ENCODE peak calls at places on chromosomes 7 and 10, in six cellular contexts. A is HepG2, Y is GM12892, E is K562, S is H1, U is GM12878. L is an unnamed sample.
A peak's percentile ranks its signal among the peaks of the same experiment; 100 is the strongest.

GRCh38 chr7:51224811-51225581 is 91.6 kb downstream of the COBL start:
- DNase-seq in A (peak; percentile 31), Y (no peak), E (no peak), S (peak; percentile 31), U (no peak), L (no peak)

GRCh38 chr7:46776790-46777189 is 805.1 kb downstream of the TNS3 start:
- DNase-seq in A (no peak), Y (no peak), E (no peak), S (no peak), U (no peak), L (no peak)

GRCh38 chr10:3526721-3527120 is 258.3 kb downstream of the KLF6 start:
- DNase-seq in A (no peak), Y (no peak), E (no peak), S (no peak), U (no peak), L (no peak)

GRCh38 chr7:134364619-134365037 is 47.9 kb upstream of the SLC35B4 start:
- DNase-seq in A (peak; percentile 59), Y (no peak), E (no peak), S (no peak), U (no peak), L (no peak)

GRCh38 chr10:51308096-51308495 is 233.8 kb downstream of the PRKG1 start:
- DNase-seq in A (no peak), Y (no peak), E (no peak), S (no peak), U (no peak), L (no peak)

GRCh38 chr10:73774637-73775036 is 7.2 kb upstream of the CHCHD1 start:
- DNase-seq in A (peak; percentile 18), Y (no peak), E (peak; percentile 53), S (no peak), U (no peak), L (no peak)

GRCh38 chr7:95262875-95263274 is 61.5 kb downstream of the PON1 start:
- DNase-seq in A (no peak), Y (no peak), E (no peak), S (no peak), U (no peak), L (no peak)

GRCh38 chr7:135385209-135385608 is 124.7 kb downstream of the CNOT4 start:
- DNase-seq in A (no peak), Y (no peak), E (no peak), S (no peak), U (no peak), L (no peak)

GRCh38 chr10:33413093-33413442 is 78.6 kb upstream of the NRP1 start:
- DNase-seq in A (no peak), Y (no peak), E (no peak), S (no peak), U (no peak), L (no peak)

GRCh38 chr10:86362129-86362527 is 4.5 kb downstream of the GRID1 start:
- DNase-seq in A (no peak), Y (no peak), E (no peak), S (no peak), U (no peak), L (no peak)

GRCh38 chr10:89213191-89213808 is 6.2 kb upstream of the CH25H start:
- DNase-seq in A (peak; percentile 13), Y (no peak), E (peak; percentile 26), S (no peak), U (no peak), L (no peak)

GRCh38 chr7:105256621-105257283 is 132.0 kb downstream of the SRPK2 start:
- DNase-seq in A (no peak), Y (no peak), E (no peak), S (no peak), U (no peak), L (no peak)

GRCh38 chr7:9029671-9030070 is 596.3 kb downstream of the NXPH1 start:
- DNase-seq in A (no peak), Y (no peak), E (no peak), S (no peak), U (no peak), L (no peak)

GRCh38 chr7:92717982-92718716 is 118.2 kb downstream of the CDK6 start:
- DNase-seq in A (peak; percentile 20), Y (no peak), E (no peak), S (no peak), U (no peak), L (peak; percentile 13)

GRCh38 chr7:78605131-78605530 is 806.6 kb downstream of the PHTF2 start:
- DNase-seq in A (no peak), Y (no peak), E (no peak), S (no peak), U (no peak), L (no peak)

GRCh38 chr10:131406676-131407392 is 95.3 kb upstream of the TCERG1L start:
- DNase-seq in A (no peak), Y (no peak), E (no peak), S (no peak), U (no peak), L (no peak)

GRCh38 chr10:1546431-1547110 is 190.8 kb downstream of the ADARB2 start:
- DNase-seq in A (no peak), Y (no peak), E (no peak), S (no peak), U (no peak), L (no peak)

GRCh38 chr7:90271753-90272152 is 26.8 kb downstream of the CFAP69 start:
- DNase-seq in A (peak; percentile 59), Y (no peak), E (no peak), S (no peak), U (no peak), L (no peak)

GRCh38 chr7:137328389-137329120 is 15.0 kb downstream of the PTN start:
- DNase-seq in A (no peak), Y (no peak), E (no peak), S (no peak), U (no peak), L (no peak)

GRCh38 chr7:50713357-50713965 is 69.2 kb downstream of the GRB10 start:
- DNase-seq in A (no peak), Y (no peak), E (no peak), S (no peak), U (no peak), L (no peak)

GRCh38 chr10:5614081-5614721 is 52.2 kb downstream of the ASB13 start:
- DNase-seq in A (no peak), Y (no peak), E (no peak), S (no peak), U (no peak), L (no peak)

GRCh38 chr10:108060246-108060645 is 895.7 kb upstream of the SORCS1 start:
- DNase-seq in A (no peak), Y (no peak), E (no peak), S (no peak), U (no peak), L (no peak)

GRCh38 chr10:79129361-79129997 is 60.7 kb downstream of the ZMIZ1 start:
- DNase-seq in A (peak; percentile 45), Y (no peak), E (peak; percentile 73), S (peak; percentile 49), U (no peak), L (no peak)

GRCh38 chr7:22849662-22850061 is 27.0 kb upstream of the TOMM7 start:
- DNase-seq in A (no peak), Y (no peak), E (no peak), S (no peak), U (no peak), L (no peak)

GRCh38 chr7:82808633-82809032 is 354.1 kb downstream of the PCLO start:
- DNase-seq in A (no peak), Y (no peak), E (no peak), S (no peak), U (no peak), L (no peak)

GRCh38 chr7:82805527-82805960 is 357.1 kb downstream of the PCLO start:
- DNase-seq in A (peak; percentile 1), Y (no peak), E (no peak), S (no peak), U (no peak), L (no peak)

GRCh38 chr7:82816272-82816671 is 346.4 kb downstream of the PCLO start:
- DNase-seq in A (no peak), Y (no peak), E (no peak), S (no peak), U (no peak), L (no peak)

GRCh38 chr7:82810558-82811259 is 352.0 kb downstream of the PCLO start:
- DNase-seq in A (peak; percentile 18), Y (no peak), E (no peak), S (no peak), U (no peak), L (no peak)
- TF ChIP-seq TAF1 in A (no peak), Y (no peak), E (no peak), S (no peak), U (no peak), L (no peak)

GRCh38 chr7:5696346-5697100 is 84.9 kb downstream of the RNF216 start:
- DNase-seq in A (no peak), Y (no peak), E (no peak), S (no peak), U (no peak), L (no peak)

GRCh38 chr7:5694221-5694754 is 87.2 kb downstream of the RNF216 start:
- DNase-seq in A (no peak), Y (no peak), E (no peak), S (no peak), U (no peak), L (no peak)

GRCh38 chr7:5695709-5696345 is 85.6 kb downstream of the RNF216 start:
- DNase-seq in A (no peak), Y (no peak), E (no peak), S (no peak), U (no peak), L (no peak)

GRCh38 chr7:5693529-5693928 is 87.9 kb downstream of the RNF216 start:
- DNase-seq in A (peak; percentile 16), Y (no peak), E (no peak), S (no peak), U (peak; percentile 89), L (no peak)

GRCh38 chr7:5695037-5695708 is 86.3 kb downstream of the RNF216 start:
- DNase-seq in A (no peak), Y (no peak), E (no peak), S (no peak), U (peak; percentile 94), L (peak; percentile 22)
- TF ChIP-seq POLR2A in A (no peak), Y (peak; percentile 99), E (no peak), S (no peak), U (peak; percentile 97), L (peak; percentile 99)

GRCh38 chr10:90986870-90987269 is 66.0 kb upstream of the ANKRD1 start:
- DNase-seq in A (no peak), Y (no peak), E (no peak), S (no peak), U (no peak), L (no peak)
- TF ChIP-seq POLR2AphosphoS5 in A (no peak), Y (no peak), E (no peak), S (no peak), U (no peak), L (no peak)

GRCh38 chr7:132511921-132512320 is 64.3 kb downstream of the PLXNA4 start:
- DNase-seq in A (no peak), Y (no peak), E (no peak), S (no peak), U (no peak), L (no peak)

GRCh38 chr7:132504851-132505250 is 71.4 kb downstream of the PLXNA4 start:
- DNase-seq in A (no peak), Y (no peak), E (no peak), S (no peak), U (no peak), L (no peak)

GRCh38 chr7:132509667-132510066 is 66.6 kb downstream of the PLXNA4 start:
- DNase-seq in A (no peak), Y (no peak), E (no peak), S (no peak), U (no peak), L (no peak)

GRCh38 chr7:132511387-132511786 is 64.9 kb downstream of the PLXNA4 start:
- DNase-seq in A (no peak), Y (no peak), E (no peak), S (no peak), U (no peak), L (no peak)

GRCh38 chr7:132508724-132509348 is 67.4 kb downstream of the PLXNA4 start:
- DNase-seq in A (no peak), Y (no peak), E (no peak), S (no peak), U (no peak), L (no peak)
- TF ChIP-seq TAF1 in A (no peak), Y (no peak), E (no peak), S (no peak), U (no peak), L (no peak)

L was measured in GM12891.